ENCODE peak calls at places on chromosomes 6 and 20, in eight cellular contexts. One of them, this sample, is unnamed.

GRCh38 chr6:138107752-138108592 is 753 bp upstream of the PERP start:
- DNase-seq in aorta: no peak
- DNase-seq in uterus: no peak
- DNase-seq in stimulated activated CD8-positive, alpha-beta memory T cell treated with anti-CD3 and anti-CD28 coated beads, Interleukin-4, amount 100 ng/mL, for 1 hour: no peak
- DNase-seq in GM23248: no peak
- DNase-seq in activated CD4-positive, alpha-beta T cell treated with anti-CD3 and anti-CD28 coated beads, Interleukin-2, amount 50 U/mL, for 1 hour: peak; percentile 16
- DNase-seq in H7: peak; percentile 56
- DNase-seq in AG10803: no peak
- DNase-seq in this sample: no peak

GRCh38 chr6:88349511-88349910 is 183.4 kb upstream of the CNR1 start:
- DNase-seq in aorta: no peak
- DNase-seq in uterus: no peak
- DNase-seq in stimulated activated CD8-positive, alpha-beta memory T cell treated with anti-CD3 and anti-CD28 coated beads, Interleukin-4, amount 100 ng/mL, for 1 hour: no peak
- DNase-seq in GM23248: peak; percentile 67
- DNase-seq in activated CD4-positive, alpha-beta T cell treated with anti-CD3 and anti-CD28 coated beads, Interleukin-2, amount 50 U/mL, for 1 hour: no peak
- DNase-seq in H7: no peak
- DNase-seq in AG10803: peak; percentile 26
- DNase-seq in this sample: no peak

GRCh38 chr6:159074120-159074684 is 29.4 kb upstream of the TAGAP start:
- DNase-seq in aorta: no peak
- DNase-seq in uterus: no peak
- DNase-seq in stimulated activated CD8-positive, alpha-beta memory T cell treated with anti-CD3 and anti-CD28 coated beads, Interleukin-4, amount 100 ng/mL, for 1 hour: no peak
- DNase-seq in GM23248: peak; percentile 42
- DNase-seq in activated CD4-positive, alpha-beta T cell treated with anti-CD3 and anti-CD28 coated beads, Interleukin-2, amount 50 U/mL, for 1 hour: no peak
- DNase-seq in H7: peak; percentile 69
- DNase-seq in AG10803: peak; percentile 27
- DNase-seq in this sample: peak; percentile 54

GRCh38 chr6:139926711-139927110 is 552.3 kb upstream of the CITED2 start:
- DNase-seq in aorta: no peak
- DNase-seq in uterus: no peak
- DNase-seq in stimulated activated CD8-positive, alpha-beta memory T cell treated with anti-CD3 and anti-CD28 coated beads, Interleukin-4, amount 100 ng/mL, for 1 hour: no peak
- DNase-seq in GM23248: peak; percentile 41
- DNase-seq in activated CD4-positive, alpha-beta T cell treated with anti-CD3 and anti-CD28 coated beads, Interleukin-2, amount 50 U/mL, for 1 hour: no peak
- DNase-seq in H7: no peak
- DNase-seq in AG10803: peak; percentile 38
- DNase-seq in this sample: peak; percentile 20

GRCh38 chr20:49270177-49270576 is 7.7 kb downstream of the ZNFX1 start:
- DNase-seq in aorta: no peak
- DNase-seq in uterus: no peak
- DNase-seq in stimulated activated CD8-positive, alpha-beta memory T cell treated with anti-CD3 and anti-CD28 coated beads, Interleukin-4, amount 100 ng/mL, for 1 hour: no peak
- DNase-seq in GM23248: peak; percentile 79
- DNase-seq in activated CD4-positive, alpha-beta T cell treated with anti-CD3 and anti-CD28 coated beads, Interleukin-2, amount 50 U/mL, for 1 hour: no peak
- DNase-seq in H7: no peak
- DNase-seq in AG10803: peak; percentile 92
- DNase-seq in this sample: peak; percentile 90

GRCh38 chr6:83371428-83371827 is 59.4 kb downstream of the ME1 start:
- DNase-seq in aorta: no peak
- DNase-seq in uterus: no peak
- DNase-seq in stimulated activated CD8-positive, alpha-beta memory T cell treated with anti-CD3 and anti-CD28 coated beads, Interleukin-4, amount 100 ng/mL, for 1 hour: no peak
- DNase-seq in GM23248: peak; percentile 37
- DNase-seq in activated CD4-positive, alpha-beta T cell treated with anti-CD3 and anti-CD28 coated beads, Interleukin-2, amount 50 U/mL, for 1 hour: no peak
- DNase-seq in H7: no peak
- DNase-seq in AG10803: peak; percentile 64
- DNase-seq in this sample: peak; percentile 51

GRCh38 chr6:150079604-150080003 is 10.7 kb upstream of the ULBP3 start:
- DNase-seq in aorta: no peak
- DNase-seq in uterus: no peak
- DNase-seq in stimulated activated CD8-positive, alpha-beta memory T cell treated with anti-CD3 and anti-CD28 coated beads, Interleukin-4, amount 100 ng/mL, for 1 hour: no peak
- DNase-seq in GM23248: no peak
- DNase-seq in activated CD4-positive, alpha-beta T cell treated with anti-CD3 and anti-CD28 coated beads, Interleukin-2, amount 50 U/mL, for 1 hour: no peak
- DNase-seq in H7: peak; percentile 64
- DNase-seq in AG10803: no peak
- DNase-seq in this sample: peak; percentile 14

GRCh38 chr6:27422651-27423332 is 34.2 kb downstream of the ZNF391 start:
- DNase-seq in aorta: no peak
- DNase-seq in uterus: no peak
- DNase-seq in stimulated activated CD8-positive, alpha-beta memory T cell treated with anti-CD3 and anti-CD28 coated beads, Interleukin-4, amount 100 ng/mL, for 1 hour: no peak
- DNase-seq in GM23248: peak; percentile 23
- DNase-seq in activated CD4-positive, alpha-beta T cell treated with anti-CD3 and anti-CD28 coated beads, Interleukin-2, amount 50 U/mL, for 1 hour: no peak
- DNase-seq in H7: peak; percentile 48
- DNase-seq in AG10803: no peak
- DNase-seq in this sample: no peak

GRCh38 chr6:146032387-146032786 is 3.5 kb downstream of the GRM1 start:
- DNase-seq in aorta: no peak
- DNase-seq in uterus: no peak
- DNase-seq in stimulated activated CD8-positive, alpha-beta memory T cell treated with anti-CD3 and anti-CD28 coated beads, Interleukin-4, amount 100 ng/mL, for 1 hour: no peak
- DNase-seq in GM23248: no peak
- DNase-seq in activated CD4-positive, alpha-beta T cell treated with anti-CD3 and anti-CD28 coated beads, Interleukin-2, amount 50 U/mL, for 1 hour: no peak
- DNase-seq in H7: no peak
- DNase-seq in AG10803: no peak
- DNase-seq in this sample: no peak

GRCh38 chr6:100886078-100886477 is 4.9 kb upstream of the ASCC3 start:
- DNase-seq in aorta: no peak
- DNase-seq in uterus: no peak
- DNase-seq in stimulated activated CD8-positive, alpha-beta memory T cell treated with anti-CD3 and anti-CD28 coated beads, Interleukin-4, amount 100 ng/mL, for 1 hour: no peak
- DNase-seq in GM23248: peak; percentile 46
- DNase-seq in activated CD4-positive, alpha-beta T cell treated with anti-CD3 and anti-CD28 coated beads, Interleukin-2, amount 50 U/mL, for 1 hour: no peak
- DNase-seq in H7: peak; percentile 35
- DNase-seq in AG10803: peak; percentile 69
- DNase-seq in this sample: peak; percentile 83

GRCh38 chr20:2814076-2814475 is 711 bp upstream of the C20orf141 start:
- DNase-seq in aorta: no peak
- DNase-seq in uterus: no peak
- DNase-seq in stimulated activated CD8-positive, alpha-beta memory T cell treated with anti-CD3 and anti-CD28 coated beads, Interleukin-4, amount 100 ng/mL, for 1 hour: no peak
- DNase-seq in GM23248: no peak
- DNase-seq in activated CD4-positive, alpha-beta T cell treated with anti-CD3 and anti-CD28 coated beads, Interleukin-2, amount 50 U/mL, for 1 hour: no peak
- DNase-seq in H7: peak; percentile 7
- DNase-seq in AG10803: no peak
- DNase-seq in this sample: peak; percentile 39

GRCh38 chr6:16058188-16058780 is 70.6 kb upstream of the MYLIP start:
- DNase-seq in aorta: no peak
- DNase-seq in uterus: no peak
- DNase-seq in stimulated activated CD8-positive, alpha-beta memory T cell treated with anti-CD3 and anti-CD28 coated beads, Interleukin-4, amount 100 ng/mL, for 1 hour: no peak
- DNase-seq in GM23248: no peak
- DNase-seq in activated CD4-positive, alpha-beta T cell treated with anti-CD3 and anti-CD28 coated beads, Interleukin-2, amount 50 U/mL, for 1 hour: no peak
- DNase-seq in H7: no peak
- DNase-seq in AG10803: no peak
- DNase-seq in this sample: no peak

GRCh38 chr6:32954983-32955802 is 2.3 kb upstream of the HLA-DMA start:
- DNase-seq in aorta: no peak
- DNase-seq in uterus: no peak
- DNase-seq in stimulated activated CD8-positive, alpha-beta memory T cell treated with anti-CD3 and anti-CD28 coated beads, Interleukin-4, amount 100 ng/mL, for 1 hour: no peak
- DNase-seq in GM23248: peak; percentile 54
- DNase-seq in activated CD4-positive, alpha-beta T cell treated with anti-CD3 and anti-CD28 coated beads, Interleukin-2, amount 50 U/mL, for 1 hour: no peak
- DNase-seq in H7: peak; percentile 39
- DNase-seq in AG10803: no peak
- DNase-seq in this sample: peak; percentile 36

GRCh38 chr6:56891754-56892153 is 63.2 kb upstream of the BEND6 start:
- DNase-seq in aorta: no peak
- DNase-seq in uterus: no peak
- DNase-seq in stimulated activated CD8-positive, alpha-beta memory T cell treated with anti-CD3 and anti-CD28 coated beads, Interleukin-4, amount 100 ng/mL, for 1 hour: no peak
- DNase-seq in GM23248: peak; percentile 54
- DNase-seq in activated CD4-positive, alpha-beta T cell treated with anti-CD3 and anti-CD28 coated beads, Interleukin-2, amount 50 U/mL, for 1 hour: no peak
- DNase-seq in H7: peak; percentile 14
- DNase-seq in AG10803: peak; percentile 63
- DNase-seq in this sample: peak; percentile 67